ENCODE peak calls at places on chromosomes 7 and 10, in four cellular contexts. One of them, this sample, is unnamed. For H3K9me3 and H3K27me3, the result is how much of the 10 kb centered on the place peaks cover.

GRCh38 chr10:79287973-79288715 is 59.1 kb upstream of the PPIF start:
- DNase-seq in SJSA1: no peak
- DNase-seq in suprapubic skin: no peak
- DNase-seq in effector memory CD4-positive, alpha-beta T cell: no peak
- DNase-seq in this sample: no peak

GRCh38 chr7:50481867-50482266 is 31.7 kb upstream of the FIGNL1 start:
- DNase-seq in SJSA1: no peak
- DNase-seq in suprapubic skin: no peak
- DNase-seq in effector memory CD4-positive, alpha-beta T cell: no peak
- DNase-seq in this sample: no peak

GRCh38 chr10:131556061-131556896 is 244.8 kb upstream of the TCERG1L start:
- DNase-seq in SJSA1: no peak
- DNase-seq in suprapubic skin: no peak
- DNase-seq in effector memory CD4-positive, alpha-beta T cell: no peak
- DNase-seq in this sample: no peak

GRCh38 chr10:91210435-91210834 is 10.0 kb upstream of the PCGF5 start:
- DNase-seq in SJSA1: no peak
- DNase-seq in suprapubic skin: no peak
- DNase-seq in effector memory CD4-positive, alpha-beta T cell: no peak
- DNase-seq in this sample: no peak

GRCh38 chr10:6721480-6721879 is 141.4 kb upstream of the PRKCQ start:
- DNase-seq in SJSA1: peak
- DNase-seq in suprapubic skin: peak
- DNase-seq in effector memory CD4-positive, alpha-beta T cell: no peak
- DNase-seq in this sample: peak

GRCh38 chr10:1158066-1158465 is 101.9 kb downstream of the WDR37 start:
- DNase-seq in SJSA1: no peak
- DNase-seq in suprapubic skin: no peak
- DNase-seq in effector memory CD4-positive, alpha-beta T cell: no peak
- DNase-seq in this sample: no peak

GRCh38 chr7:90345548-90346319 is 782 bp upstream of the GTPBP10 start:
- DNase-seq in SJSA1: no peak
- DNase-seq in suprapubic skin: no peak
- DNase-seq in effector memory CD4-positive, alpha-beta T cell: no peak
- DNase-seq in this sample: no peak

GRCh38 chr7:130732980-130733865 is 784 bp downstream of the KLF14 start:
- DNase-seq in SJSA1: peak
- DNase-seq in suprapubic skin: no peak
- DNase-seq in effector memory CD4-positive, alpha-beta T cell: no peak
- DNase-seq in this sample: peak

GRCh38 chr7:5382281-5383041 is 41.2 kb downstream of the TNRC18 start:
- DNase-seq in SJSA1: no peak
- DNase-seq in suprapubic skin: no peak
- DNase-seq in effector memory CD4-positive, alpha-beta T cell: no peak
- DNase-seq in this sample: no peak

GRCh38 chr10:111344804-111345203 is 268.0 kb downstream of the ADRA2A start:
- DNase-seq in SJSA1: no peak
- DNase-seq in suprapubic skin: no peak
- DNase-seq in effector memory CD4-positive, alpha-beta T cell: no peak
- DNase-seq in this sample: peak

GRCh38 chr7:28142650-28143049 is 37.9 kb downstream of the JAZF1 start:
- DNase-seq in SJSA1: no peak
- DNase-seq in suprapubic skin: no peak
- DNase-seq in effector memory CD4-positive, alpha-beta T cell: no peak
- DNase-seq in this sample: no peak

GRCh38 chr10:15365690-15366089 is 5.4 kb downstream of the FAM171A1 start:
- DNase-seq in SJSA1: no peak
- DNase-seq in suprapubic skin: no peak
- DNase-seq in effector memory CD4-positive, alpha-beta T cell: no peak
- DNase-seq in this sample: no peak

GRCh38 chr10:89929282-89930026 is 228.1 kb downstream of the KIF20B start:
- DNase-seq in SJSA1: no peak
- DNase-seq in suprapubic skin: no peak
- DNase-seq in effector memory CD4-positive, alpha-beta T cell: no peak
- DNase-seq in this sample: no peak

GRCh38 chr7:53904355-53904754 is 637.8 kb upstream of the VSTM2A start:
- DNase-seq in SJSA1: no peak
- DNase-seq in suprapubic skin: no peak
- DNase-seq in effector memory CD4-positive, alpha-beta T cell: no peak
- DNase-seq in this sample: no peak

GRCh38 chr7:2637505-2638223 is 5.9 kb downstream of the TTYH3 start:
- DNase-seq in SJSA1: no peak
- DNase-seq in suprapubic skin: no peak
- DNase-seq in effector memory CD4-positive, alpha-beta T cell: no peak
- DNase-seq in this sample: no peak

GRCh38 chr10:120543291-120543690 is 86.3 kb downstream of the PLPP4 start:
- DNase-seq in SJSA1: no peak
- DNase-seq in suprapubic skin: no peak
- DNase-seq in effector memory CD4-positive, alpha-beta T cell: no peak
- DNase-seq in this sample: no peak

GRCh38 chr10:5479481-5480161 is 19.7 kb downstream of the CALML5 start:
- DNase-seq in SJSA1: peak
- DNase-seq in suprapubic skin: no peak
- DNase-seq in effector memory CD4-positive, alpha-beta T cell: no peak
- DNase-seq in this sample: no peak

GRCh38 chr10:13201132-13201531 is 33.0 kb downstream of the UCMA start:
- DNase-seq in SJSA1: no peak
- DNase-seq in suprapubic skin: no peak
- DNase-seq in effector memory CD4-positive, alpha-beta T cell: no peak
- DNase-seq in this sample: no peak

GRCh38 chr10:16545126-16545736 is 23.6 kb upstream of the C1QL3 start:
- DNase-seq in SJSA1: no peak
- DNase-seq in suprapubic skin: no peak
- DNase-seq in effector memory CD4-positive, alpha-beta T cell: no peak
- DNase-seq in this sample: no peak

GRCh38 chr10:17006631-17007161 is 122.9 kb downstream of the CUBN start:
- DNase-seq in SJSA1: no peak
- DNase-seq in suprapubic skin: no peak
- DNase-seq in effector memory CD4-positive, alpha-beta T cell: no peak
- DNase-seq in this sample: no peak

GRCh38 chr10:130169136-130169888 is 33.1 kb downstream of the GLRX3 start:
- DNase-seq in SJSA1: no peak
- DNase-seq in suprapubic skin: no peak
- DNase-seq in effector memory CD4-positive, alpha-beta T cell: no peak
- DNase-seq in this sample: no peak

GRCh38 chr7:131294553-131294952 is 33.1 kb upstream of the MKLN1 start:
- DNase-seq in SJSA1: no peak
- DNase-seq in suprapubic skin: no peak
- DNase-seq in effector memory CD4-positive, alpha-beta T cell: no peak
- DNase-seq in this sample: no peak

GRCh38 chr10:30284860-30285594 is 64.1 kb downstream of the MTPAP start:
- DNase-seq in SJSA1: no peak
- DNase-seq in suprapubic skin: no peak
- DNase-seq in effector memory CD4-positive, alpha-beta T cell: no peak
- DNase-seq in this sample: peak

GRCh38 chr10:5876181-5876768 is 13.4 kb downstream of the ANKRD16 start:
- DNase-seq in SJSA1: no peak
- DNase-seq in suprapubic skin: no peak
- DNase-seq in effector memory CD4-positive, alpha-beta T cell: no peak
- DNase-seq in this sample: no peak

GRCh38 chr10:132870426-132870825 is 71.9 kb downstream of the CFAP46 start:
- DNase-seq in SJSA1: peak
- DNase-seq in suprapubic skin: no peak
- DNase-seq in effector memory CD4-positive, alpha-beta T cell: no peak
- DNase-seq in this sample: no peak

GRCh38 chr10:78461333-78461732 is 427.7 kb downstream of the RPS24 start:
- DNase-seq in SJSA1: no peak
- DNase-seq in suprapubic skin: no peak
- DNase-seq in effector memory CD4-positive, alpha-beta T cell: no peak
- DNase-seq in this sample: no peak

GRCh38 chr7:20352573-20353304 is 22.0 kb downstream of the ITGB8 start:
- DNase-seq in SJSA1: peak
- DNase-seq in suprapubic skin: no peak
- DNase-seq in effector memory CD4-positive, alpha-beta T cell: no peak
- DNase-seq in this sample: peak

GRCh38 chr7:85000973-85001372 is 185.9 kb downstream of the SEMA3D start:
- DNase-seq in SJSA1: no peak
- DNase-seq in suprapubic skin: no peak
- DNase-seq in effector memory CD4-positive, alpha-beta T cell: no peak
- DNase-seq in this sample: peak

GRCh38 chr7:1377111-1377909 is 82.0 kb downstream of the MICALL2 start:
- DNase-seq in SJSA1: no peak
- DNase-seq in suprapubic skin: no peak
- DNase-seq in effector memory CD4-positive, alpha-beta T cell: no peak
- DNase-seq in this sample: no peak

GRCh38 chr7:81626008-81626407 is 143.8 kb downstream of the HGF start:
- DNase-seq in SJSA1: no peak
- DNase-seq in suprapubic skin: no peak
- DNase-seq in effector memory CD4-positive, alpha-beta T cell: no peak
- DNase-seq in this sample: peak

GRCh38 chr7:132221356-132221755 is 354.9 kb downstream of the PLXNA4 start:
- DNase-seq in SJSA1: no peak
- DNase-seq in suprapubic skin: no peak
- DNase-seq in effector memory CD4-positive, alpha-beta T cell: no peak
- DNase-seq in this sample: no peak

DNA sequence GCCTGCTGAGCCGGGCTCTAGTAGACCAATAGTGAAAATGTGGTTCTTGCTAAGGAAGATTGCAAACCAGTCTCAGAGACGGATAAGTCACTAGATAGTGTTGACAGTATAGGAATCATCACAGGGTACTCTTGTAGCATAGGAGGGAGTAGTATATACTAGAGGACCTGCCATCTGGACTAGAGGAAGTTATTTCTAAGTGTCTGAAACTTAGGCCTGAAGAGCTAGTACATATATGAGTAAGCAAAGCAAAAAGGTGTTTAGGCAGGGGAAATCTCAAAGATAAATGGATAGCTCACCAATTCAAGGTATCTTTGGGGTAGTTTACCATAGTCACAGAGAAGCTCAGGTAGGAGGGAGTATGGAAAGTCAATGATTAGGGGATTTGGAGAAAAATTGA is 428.1 kb downstream of the CNTNAP2 start:
- DNase-seq in SJSA1: no peak
- DNase-seq in suprapubic skin: no peak
- DNase-seq in effector memory CD4-positive, alpha-beta T cell: no peak
- DNase-seq in this sample: no peak
- H3K9me3 ChIP-seq in SJSA1: under half
- H3K9me3 ChIP-seq in suprapubic skin: under half
- H3K9me3 ChIP-seq in effector memory CD4-positive, alpha-beta T cell: under half
- H3K9me3 ChIP-seq in this sample: under half

DNA sequence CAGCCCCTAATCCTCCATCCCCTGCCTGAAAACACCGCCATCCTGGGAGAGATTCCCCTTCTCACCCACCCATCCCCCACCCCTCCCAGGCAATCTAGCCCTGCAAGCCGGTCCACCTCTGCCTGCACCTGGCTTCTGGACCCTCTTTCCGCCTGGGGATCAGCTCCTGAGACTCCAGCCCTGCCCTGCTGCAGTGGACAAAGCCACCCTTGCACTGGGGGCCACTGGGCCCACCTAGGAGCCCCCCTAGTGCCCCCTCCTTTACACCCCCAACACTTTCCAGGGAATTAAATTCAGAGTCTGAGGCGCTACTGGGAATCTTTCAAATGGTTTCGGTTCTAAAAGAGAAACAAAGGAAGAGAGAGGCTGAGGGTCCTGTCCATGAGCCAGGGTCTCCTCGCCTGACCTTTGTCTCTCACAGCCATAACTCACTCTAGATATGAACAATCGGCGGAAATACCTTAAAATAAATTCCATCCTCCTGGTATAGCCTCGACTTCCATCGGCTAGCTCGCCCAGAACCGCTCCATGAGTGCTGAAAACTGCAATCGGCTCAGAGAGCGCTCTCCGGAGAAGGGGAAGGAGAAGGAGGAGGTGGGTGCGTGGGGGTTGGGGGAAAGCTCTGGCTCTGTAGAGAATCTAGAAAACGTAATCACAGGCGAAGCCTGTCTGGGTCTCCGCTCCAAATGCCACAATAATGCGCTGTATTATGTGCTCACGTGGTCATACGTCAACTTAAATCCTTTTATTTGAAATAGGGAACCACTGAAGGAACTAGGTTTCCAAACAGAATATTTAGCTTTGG is 12.7 kb downstream of the HOXA4 start:
- DNase-seq in SJSA1: peak
- DNase-seq in suprapubic skin: no peak
- DNase-seq in effector memory CD4-positive, alpha-beta T cell: no peak
- DNase-seq in this sample: no peak
- H3K4me3 ChIP-seq in SJSA1: no peak
- H3K4me3 ChIP-seq in suprapubic skin: peak
- H3K4me3 ChIP-seq in effector memory CD4-positive, alpha-beta T cell: no peak
- H3K4me3 ChIP-seq in this sample: no peak

DNA sequence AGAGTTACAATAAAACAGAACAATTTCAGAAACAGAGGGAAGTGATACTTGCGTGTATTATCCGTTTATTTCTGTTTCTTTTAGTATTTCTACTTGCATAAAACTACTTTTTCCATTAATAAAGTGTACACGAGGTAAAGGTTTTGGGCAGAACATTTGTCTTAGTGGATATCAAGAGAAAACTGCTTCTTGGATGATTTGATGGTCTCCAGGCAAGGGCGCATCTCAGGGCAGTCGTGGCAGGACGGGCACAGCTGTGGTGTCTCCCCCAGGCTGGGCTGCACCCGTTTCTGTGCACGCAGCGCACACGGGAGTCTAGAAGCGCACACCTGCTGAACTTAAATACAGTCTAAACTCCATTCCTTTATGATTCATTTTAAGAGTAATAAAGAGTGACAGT is 23.4 kb upstream of the RNF32 start:
- DNase-seq in SJSA1: no peak
- DNase-seq in suprapubic skin: no peak
- DNase-seq in effector memory CD4-positive, alpha-beta T cell: no peak
- DNase-seq in this sample: no peak
- H3K27me3 ChIP-seq in SJSA1: under half
- H3K27me3 ChIP-seq in suprapubic skin: under half
- H3K27me3 ChIP-seq in effector memory CD4-positive, alpha-beta T cell: under half
- H3K27me3 ChIP-seq in this sample: under half

DNA sequence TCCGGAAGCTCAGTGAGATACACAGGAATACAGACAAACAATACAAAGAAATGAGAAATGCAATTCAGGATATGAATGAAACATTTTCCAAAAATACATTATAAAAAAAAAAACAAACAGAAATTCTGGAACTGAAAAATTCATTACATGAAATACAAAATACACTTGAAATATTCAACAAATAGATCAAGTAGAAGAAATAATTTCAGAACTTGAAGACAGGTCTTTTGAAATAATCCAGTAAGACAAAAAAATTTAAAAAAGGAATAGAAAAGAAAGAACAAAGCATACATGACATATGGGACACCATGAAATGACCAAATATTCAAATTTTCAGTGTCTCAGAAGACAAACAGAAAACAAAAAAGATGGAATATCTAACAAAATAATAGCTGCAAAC is 102.5 kb downstream of the ALOX5 start:
- DNase-seq in SJSA1: no peak
- DNase-seq in suprapubic skin: no peak
- DNase-seq in effector memory CD4-positive, alpha-beta T cell: no peak
- DNase-seq in this sample: no peak
- H3K9me3 ChIP-seq in SJSA1: under half
- H3K9me3 ChIP-seq in suprapubic skin: under half
- H3K9me3 ChIP-seq in effector memory CD4-positive, alpha-beta T cell: under half
- H3K9me3 ChIP-seq in this sample: under half

DNA sequence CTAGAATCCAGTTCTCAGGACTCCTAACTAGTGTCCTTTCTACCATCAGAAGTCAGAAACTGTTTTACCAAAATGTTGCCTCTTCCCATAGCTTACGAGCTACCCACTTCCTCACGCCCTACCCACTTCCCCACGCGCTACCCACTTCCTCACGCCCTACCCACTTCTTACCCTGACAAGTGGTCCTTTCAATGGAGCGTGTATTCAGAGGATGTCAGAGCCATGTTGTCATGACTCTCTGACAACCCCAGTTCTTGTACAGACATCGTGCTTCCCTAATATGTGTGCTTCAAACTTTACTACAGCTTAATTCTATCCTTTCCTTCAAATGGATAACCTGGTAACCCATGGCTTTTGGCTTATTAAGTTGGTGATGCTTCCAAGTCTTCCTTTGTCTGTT is 84.8 kb upstream of the PHF14 start:
- DNase-seq in SJSA1: no peak
- DNase-seq in suprapubic skin: no peak
- DNase-seq in effector memory CD4-positive, alpha-beta T cell: peak
- DNase-seq in this sample: no peak
- H3K4me3 ChIP-seq in SJSA1: no peak
- H3K4me3 ChIP-seq in suprapubic skin: no peak
- H3K4me3 ChIP-seq in effector memory CD4-positive, alpha-beta T cell: peak
- H3K4me3 ChIP-seq in this sample: no peak